ENCODE peak calls at places on chromosomes 12 and 14, in five cellular contexts. L is AG09309; K is fibroblast of mammary gland; T is T-cell; Z is activated naive CD4-positive, alpha-beta T cell. C is an unnamed sample.
A peak's percentile ranks its signal among the peaks of the same experiment; 100 is the strongest.

GRCh38 chr14:68377459-68377858 is 415.4 kb downstream of the ZFP36L1 start:
- DNase-seq in L (no peak), T (no peak), Z (no peak), K (peak; percentile 43), C (no peak)

GRCh38 chr14:28763914-28764848 is 2.4 kb upstream of the FOXG1 start:
- DNase-seq in L (no peak), Z (no peak), T (no peak), K (no peak), C (peak; percentile 42)

GRCh38 chr14:76227450-76228050 is 75.8 kb downstream of the GPATCH2L start:
- DNase-seq in L (peak; percentile 48), K (peak; percentile 92), T (no peak), Z (no peak), C (peak; percentile 81)

GRCh38 chr14:30994681-30995620 is 30.5 kb upstream of the AP4S1 start:
- DNase-seq in Z (no peak), T (no peak), K (peak; percentile 41), L (peak; percentile 5), C (peak; percentile 35)

GRCh38 chr14:34875031-34875922 is at the start of gene BAZ1A:
- DNase-seq in Z (peak; percentile 2), L (peak; percentile 59), T (peak; percentile 4), K (peak; percentile 94), C (peak; percentile 93)

GRCh38 chr12:49784756-49785409 is 43.3 kb downstream of the NCKAP5L start:
- DNase-seq in Z (no peak), T (no peak), K (peak; percentile 52), L (no peak), C (peak; percentile 73)

GRCh38 chr14:22084393-22085281 is 411.0 kb upstream of the OR4E1 start:
- DNase-seq in L (peak; percentile 24), Z (no peak), K (peak; percentile 62), T (no peak), C (peak; percentile 38)

GRCh38 chr12:122137229-122137628 is 36.8 kb downstream of the IL31 start:
- DNase-seq in Z (no peak), L (no peak), K (no peak), T (no peak), C (no peak)

GRCh38 chr12:67269632-67270578 is 747 bp downstream of the CAND1 start:
- DNase-seq in T (peak; percentile 33), Z (peak; percentile 42), K (no peak), L (no peak), C (peak; percentile 9)

GRCh38 chr12:59595557-59596231 is at the start of gene SLC16A7:
- DNase-seq in Z (peak; percentile 64), T (peak; percentile 74), L (peak; percentile 68), K (peak; percentile 86), C (peak; percentile 91)

GRCh38 chr12:109020750-109021380 is at the start of gene SVOP:
- DNase-seq in K (peak; percentile 72), T (peak; percentile 1), Z (no peak), L (peak; percentile 5), C (peak; percentile 55)

GRCh38 chr12:93968518-93968917 is 179.9 kb upstream of the PLXNC1 start:
- DNase-seq in K (no peak), T (no peak), Z (no peak), L (no peak), C (no peak)

GRCh38 chr12:103640410-103640809 is 53.3 kb downstream of the STAB2 start:
- DNase-seq in T (no peak), K (no peak), Z (no peak), L (no peak), C (no peak)

GRCh38 chr14:99339551-99339950 is 67.6 kb upstream of the BCL11B start:
- DNase-seq in T (no peak), Z (no peak), K (no peak), L (no peak), C (no peak)

GRCh38 chr12:55636853-55637252 is at the start of gene OR10P1:
- DNase-seq in Z (no peak), L (no peak), K (no peak), T (no peak), C (no peak)

C was measured in HCEC 1CT.